ENCODE peak calls at places on chromosomes 2 and 18, in eight cellular contexts. One of them, this sample, is unnamed.

GRCh38 chr2:120989556-120989848 is 253.8 kb downstream of the GLI2 start:
- DNase-seq in adrenal gland: no peak
- DNase-seq in GM20000: no peak
- DNase-seq in kidney epithelial cell: no peak
- DNase-seq in NCI-H774: no peak
- DNase-seq in bronchial epithelial cell: no peak
- DNase-seq in fibroblast of the aortic adventitia: no peak
- DNase-seq in cerebellar cortex: no peak
- DNase-seq in this sample: no peak

GRCh38 chr2:39266906-39267434 is 23.2 kb upstream of the CDKL4 start:
- DNase-seq in fibroblast of the aortic adventitia: peak; percentile 33
- DNase-seq in NCI-H774: no peak
- DNase-seq in cerebellar cortex: no peak
- DNase-seq in GM20000: no peak
- DNase-seq in adrenal gland: no peak
- DNase-seq in kidney epithelial cell: no peak
- DNase-seq in bronchial epithelial cell: no peak
- DNase-seq in this sample: no peak

GRCh38 chr2:19746611-19747309 is 155.0 kb downstream of the TTC32 start:
- DNase-seq in kidney epithelial cell: no peak
- DNase-seq in NCI-H774: no peak
- DNase-seq in cerebellar cortex: no peak
- DNase-seq in GM20000: no peak
- DNase-seq in adrenal gland: no peak
- DNase-seq in bronchial epithelial cell: no peak
- DNase-seq in fibroblast of the aortic adventitia: peak; percentile 17
- DNase-seq in this sample: peak; percentile 2

GRCh38 chr2:240557808-240558207 is at the start of gene ANKMY1:
- DNase-seq in cerebellar cortex: no peak
- DNase-seq in NCI-H774: no peak
- DNase-seq in GM20000: peak; percentile 92
- DNase-seq in adrenal gland: peak; percentile 77
- DNase-seq in kidney epithelial cell: no peak
- DNase-seq in fibroblast of the aortic adventitia: peak; percentile 60
- DNase-seq in bronchial epithelial cell: peak; percentile 58
- DNase-seq in this sample: peak; percentile 84

GRCh38 chr2:19648583-19648982 is 253.2 kb downstream of the TTC32 start:
- DNase-seq in kidney epithelial cell: no peak
- DNase-seq in fibroblast of the aortic adventitia: peak; percentile 88
- DNase-seq in GM20000: no peak
- DNase-seq in cerebellar cortex: no peak
- DNase-seq in adrenal gland: peak; percentile 22
- DNase-seq in bronchial epithelial cell: peak; percentile 97
- DNase-seq in NCI-H774: no peak
- DNase-seq in this sample: no peak

GRCh38 chr18:10086458-10086857 is 172.6 kb downstream of the VAPA start:
- DNase-seq in NCI-H774: no peak
- DNase-seq in adrenal gland: no peak
- DNase-seq in cerebellar cortex: no peak
- DNase-seq in fibroblast of the aortic adventitia: no peak
- DNase-seq in bronchial epithelial cell: peak; percentile 43
- DNase-seq in GM20000: no peak
- DNase-seq in kidney epithelial cell: no peak
- DNase-seq in this sample: no peak

GRCh38 chr18:13984080-13984479 is 68.7 kb upstream of the MC2R start:
- DNase-seq in GM20000: no peak
- DNase-seq in bronchial epithelial cell: peak; percentile 7
- DNase-seq in NCI-H774: no peak
- DNase-seq in kidney epithelial cell: no peak
- DNase-seq in adrenal gland: no peak
- DNase-seq in fibroblast of the aortic adventitia: no peak
- DNase-seq in cerebellar cortex: no peak
- DNase-seq in this sample: no peak

GRCh38 chr2:117127680-117128079 is 686.8 kb upstream of the DDX18 start:
- DNase-seq in cerebellar cortex: no peak
- DNase-seq in GM20000: no peak
- DNase-seq in NCI-H774: no peak
- DNase-seq in bronchial epithelial cell: no peak
- DNase-seq in kidney epithelial cell: peak; percentile 50
- DNase-seq in adrenal gland: no peak
- DNase-seq in fibroblast of the aortic adventitia: no peak
- DNase-seq in this sample: no peak

GRCh38 chr2:240839152-240840143 is 19.4 kb upstream of the KIF1A start:
- DNase-seq in adrenal gland: no peak
- DNase-seq in bronchial epithelial cell: no peak
- DNase-seq in kidney epithelial cell: no peak
- DNase-seq in fibroblast of the aortic adventitia: no peak
- DNase-seq in GM20000: no peak
- DNase-seq in NCI-H774: no peak
- DNase-seq in cerebellar cortex: no peak
- DNase-seq in this sample: no peak

GRCh38 chr2:55403177-55403998 is 16.3 kb downstream of the CCDC88A start:
- DNase-seq in fibroblast of the aortic adventitia: no peak
- DNase-seq in kidney epithelial cell: no peak
- DNase-seq in adrenal gland: no peak
- DNase-seq in NCI-H774: no peak
- DNase-seq in cerebellar cortex: no peak
- DNase-seq in bronchial epithelial cell: no peak
- DNase-seq in GM20000: no peak
- DNase-seq in this sample: no peak

GRCh38 chr2:37802106-37802791 is 122.8 kb upstream of the RMDN2 start:
- DNase-seq in GM20000: no peak
- DNase-seq in cerebellar cortex: no peak
- DNase-seq in NCI-H774: no peak
- DNase-seq in fibroblast of the aortic adventitia: peak; percentile 43
- DNase-seq in bronchial epithelial cell: peak; percentile 90
- DNase-seq in kidney epithelial cell: no peak
- DNase-seq in adrenal gland: no peak
- DNase-seq in this sample: no peak

GRCh38 chr2:208129804-208130712 is at the start of gene CRYGC:
- DNase-seq in bronchial epithelial cell: peak; percentile 21
- DNase-seq in NCI-H774: no peak
- DNase-seq in adrenal gland: no peak
- DNase-seq in cerebellar cortex: peak; percentile 22
- DNase-seq in GM20000: no peak
- DNase-seq in fibroblast of the aortic adventitia: no peak
- DNase-seq in kidney epithelial cell: no peak
- DNase-seq in this sample: no peak

GRCh38 chr2:181642071-181642470 is 14.8 kb downstream of the CERKL start:
- DNase-seq in bronchial epithelial cell: no peak
- DNase-seq in cerebellar cortex: no peak
- DNase-seq in NCI-H774: no peak
- DNase-seq in kidney epithelial cell: no peak
- DNase-seq in adrenal gland: no peak
- DNase-seq in fibroblast of the aortic adventitia: no peak
- DNase-seq in GM20000: no peak
- DNase-seq in this sample: no peak

GRCh38 chr2:139099721-139100120 is 319.5 kb upstream of the NXPH2 start:
- DNase-seq in kidney epithelial cell: peak; percentile 5
- DNase-seq in NCI-H774: no peak
- DNase-seq in cerebellar cortex: no peak
- DNase-seq in GM20000: no peak
- DNase-seq in bronchial epithelial cell: no peak
- DNase-seq in adrenal gland: no peak
- DNase-seq in fibroblast of the aortic adventitia: no peak
- DNase-seq in this sample: no peak

GRCh38 chr2:95275601-95276243 is 1.5 kb downstream of the PROM2 start:
- DNase-seq in fibroblast of the aortic adventitia: no peak
- DNase-seq in adrenal gland: no peak
- DNase-seq in kidney epithelial cell: no peak
- DNase-seq in GM20000: no peak
- DNase-seq in NCI-H774: no peak
- DNase-seq in bronchial epithelial cell: peak; percentile 38
- DNase-seq in cerebellar cortex: no peak
- DNase-seq in this sample: no peak

GRCh38 chr2:12244070-12244469 is 472.7 kb upstream of the TRIB2 start:
- DNase-seq in GM20000: no peak
- DNase-seq in fibroblast of the aortic adventitia: no peak
- DNase-seq in NCI-H774: no peak
- DNase-seq in kidney epithelial cell: peak; percentile 16
- DNase-seq in adrenal gland: no peak
- DNase-seq in cerebellar cortex: no peak
- DNase-seq in bronchial epithelial cell: peak; percentile 21
- DNase-seq in this sample: no peak

GRCh38 chr2:130920417-130921030 is 83.8 kb downstream of the ARHGEF4 start:
- DNase-seq in adrenal gland: peak; percentile 83
- DNase-seq in kidney epithelial cell: peak; percentile 10
- DNase-seq in GM20000: peak; percentile 81
- DNase-seq in NCI-H774: peak; percentile 2
- DNase-seq in bronchial epithelial cell: peak; percentile 77
- DNase-seq in cerebellar cortex: peak; percentile 82
- DNase-seq in fibroblast of the aortic adventitia: peak; percentile 76
- DNase-seq in this sample: peak; percentile 55

GRCh38 chr2:166632616-166633015 is 138.6 kb upstream of the SCN7A start:
- DNase-seq in cerebellar cortex: no peak
- DNase-seq in NCI-H774: no peak
- DNase-seq in bronchial epithelial cell: peak; percentile 18
- DNase-seq in GM20000: no peak
- DNase-seq in kidney epithelial cell: peak; percentile 98
- DNase-seq in fibroblast of the aortic adventitia: peak; percentile 92
- DNase-seq in adrenal gland: no peak
- DNase-seq in this sample: no peak

GRCh38 chr2:191571163-191571769 is 106.7 kb upstream of the NABP1 start:
- DNase-seq in bronchial epithelial cell: peak; percentile 66
- DNase-seq in adrenal gland: no peak
- DNase-seq in fibroblast of the aortic adventitia: peak; percentile 84
- DNase-seq in kidney epithelial cell: no peak
- DNase-seq in cerebellar cortex: no peak
- DNase-seq in GM20000: peak; percentile 35
- DNase-seq in NCI-H774: no peak
- DNase-seq in this sample: no peak

GRCh38 chr2:127103243-127104165 is 3.5 kb downstream of the BIN1 start:
- DNase-seq in kidney epithelial cell: no peak
- DNase-seq in NCI-H774: no peak
- DNase-seq in cerebellar cortex: no peak
- DNase-seq in GM20000: no peak
- DNase-seq in fibroblast of the aortic adventitia: no peak
- DNase-seq in bronchial epithelial cell: no peak
- DNase-seq in adrenal gland: peak; percentile 28
- DNase-seq in this sample: no peak

GRCh38 chr2:237686659-237687136 is 59.3 kb downstream of the LRRFIP1 start:
- DNase-seq in cerebellar cortex: no peak
- DNase-seq in GM20000: no peak
- DNase-seq in NCI-H774: no peak
- DNase-seq in adrenal gland: no peak
- DNase-seq in fibroblast of the aortic adventitia: no peak
- DNase-seq in bronchial epithelial cell: no peak
- DNase-seq in kidney epithelial cell: no peak
- DNase-seq in this sample: no peak

GRCh38 chr2:112481528-112482228 is at the start of gene TTL:
- DNase-seq in NCI-H774: peak; percentile 71
- DNase-seq in GM20000: peak; percentile 97
- DNase-seq in fibroblast of the aortic adventitia: peak; percentile 51
- DNase-seq in adrenal gland: peak; percentile 75
- DNase-seq in bronchial epithelial cell: peak; percentile 35
- DNase-seq in kidney epithelial cell: no peak
- DNase-seq in cerebellar cortex: peak; percentile 66
- DNase-seq in this sample: peak; percentile 98

GRCh38 chr2:213148572-213149331 is 2.7 kb downstream of the IKZF2 start:
- DNase-seq in fibroblast of the aortic adventitia: no peak
- DNase-seq in GM20000: no peak
- DNase-seq in kidney epithelial cell: no peak
- DNase-seq in adrenal gland: no peak
- DNase-seq in cerebellar cortex: peak; percentile 1
- DNase-seq in NCI-H774: no peak
- DNase-seq in bronchial epithelial cell: no peak
- DNase-seq in this sample: no peak

GRCh38 chr2:119943058-119943457 is 69.8 kb upstream of the EPB41L5 start:
- DNase-seq in fibroblast of the aortic adventitia: peak; percentile 33
- DNase-seq in cerebellar cortex: no peak
- DNase-seq in kidney epithelial cell: no peak
- DNase-seq in GM20000: no peak
- DNase-seq in NCI-H774: no peak
- DNase-seq in adrenal gland: no peak
- DNase-seq in bronchial epithelial cell: no peak
- DNase-seq in this sample: no peak

GRCh38 chr2:239625913-239626734 is 225.3 kb upstream of the HDAC4 start:
- DNase-seq in bronchial epithelial cell: no peak
- DNase-seq in NCI-H774: no peak
- DNase-seq in fibroblast of the aortic adventitia: no peak
- DNase-seq in GM20000: no peak
- DNase-seq in adrenal gland: no peak
- DNase-seq in cerebellar cortex: no peak
- DNase-seq in kidney epithelial cell: no peak
- DNase-seq in this sample: no peak

GRCh38 chr2:1234731-1235308 is 178.4 kb upstream of the TPO start:
- DNase-seq in adrenal gland: no peak
- DNase-seq in GM20000: no peak
- DNase-seq in fibroblast of the aortic adventitia: no peak
- DNase-seq in NCI-H774: no peak
- DNase-seq in bronchial epithelial cell: no peak
- DNase-seq in kidney epithelial cell: peak; percentile 64
- DNase-seq in cerebellar cortex: no peak
- DNase-seq in this sample: no peak